ENCODE peak calls at places on chromosomes 16 and 17, in nine cellular contexts. P is activated CD8-positive, alpha-beta T cell treated with anti-CD3 and anti-CD28 coated beads for 36 hours; A is GM13976; V is HFFc6; G is left ventricle myocardium inferior; M is brain microvascular endothelial cell; I is ascending aorta; Z is A549; S is fibroblast of lung. C is an unnamed sample.

GRCh38 chr17:75508122-75508719 is 7.1 kb downstream of the CASKIN2 start:
- DNase-seq in P (no peak), A (no peak), V (no peak), G (no peak), M (no peak), I (no peak), Z (no peak), S (no peak), C (no peak)

GRCh38 chr17:1686086-1686485 is 1.4 kb upstream of the PRPF8 start:
- DNase-seq in P (no peak), A (no peak), V (no peak), G (no peak), M (no peak), I (no peak), Z (no peak), S (no peak), C (no peak)

GRCh38 chr17:82384051-82384729 is 12.6 kb downstream of the UTS2R start:
- DNase-seq in P (no peak), A (no peak), V (no peak), G (no peak), M (no peak), I (no peak), Z (no peak), S (no peak), C (no peak)

GRCh38 chr17:81931557-81932332 is 4.2 kb upstream of the MAFG start:
- DNase-seq in P (no peak), A (no peak), V (no peak), G (no peak), M (no peak), I (no peak), Z (no peak), S (no peak), C (no peak)

GRCh38 chr16:20774703-20775362 is 11.0 kb downstream of the ACSM3 start:
- DNase-seq in P (peak), A (peak), V (peak), G (peak), M (peak), I (no peak), Z (peak), S (peak), C (no peak)

GRCh38 chr17:45855691-45856315 is 11.1 kb downstream of the SPPL2C start:
- DNase-seq in P (no peak), A (no peak), V (peak), G (no peak), M (no peak), I (no peak), Z (no peak), S (no peak), C (no peak)

GRCh38 chr16:66751135-66751991 is at the start of gene DYNC1LI2:
- DNase-seq in P (peak), A (peak), V (peak), G (peak), M (peak), I (peak), Z (peak), S (peak), C (peak)

GRCh38 chr16:19429271-19429670 is 11.6 kb downstream of the TMC5 start:
- DNase-seq in P (no peak), A (no peak), V (no peak), G (no peak), M (no peak), I (no peak), Z (no peak), S (no peak), C (no peak)

GRCh38 chr17:47762733-47763132 is 29.7 kb downstream of the TBX21 start:
- DNase-seq in P (no peak), A (no peak), V (no peak), G (no peak), M (no peak), I (no peak), Z (no peak), S (no peak), C (peak)
- TF ChIP-seq CTCF in P (no peak), A (no peak), V (no peak), G (no peak), M (no peak), I (no peak), Z (no peak), S (no peak), C (no peak)

GRCh38 chr16:715448-716249 is 731 bp downstream of the METRN start:
- DNase-seq in P (no peak), A (peak), V (no peak), G (no peak), M (no peak), I (no peak), Z (no peak), S (peak), C (no peak)
- TF ChIP-seq CTCF in P (peak), A (peak), V (peak), G (no peak), M (no peak), I (no peak), Z (peak), S (no peak), C (peak)

GRCh38 chr17:40443196-40443987 is at the start of gene IGFBP4:
- DNase-seq in P (peak), A (peak), V (peak), G (peak), M (no peak), I (peak), Z (peak), S (peak), C (peak)
- TF ChIP-seq CTCF in P (peak), A (peak), V (peak), G (peak), M (peak), I (no peak), Z (peak), S (peak), C (peak)

GRCh38 chr16:69559164-69559563 is 6.6 kb upstream of the NFAT5 start:
- DNase-seq in P (no peak), A (no peak), V (no peak), G (no peak), M (no peak), I (no peak), Z (no peak), S (no peak), C (no peak)
- TF ChIP-seq CTCF in P (no peak), A (no peak), V (no peak), G (no peak), M (no peak), I (no peak), Z (no peak), S (no peak), C (no peak)

DNA sequence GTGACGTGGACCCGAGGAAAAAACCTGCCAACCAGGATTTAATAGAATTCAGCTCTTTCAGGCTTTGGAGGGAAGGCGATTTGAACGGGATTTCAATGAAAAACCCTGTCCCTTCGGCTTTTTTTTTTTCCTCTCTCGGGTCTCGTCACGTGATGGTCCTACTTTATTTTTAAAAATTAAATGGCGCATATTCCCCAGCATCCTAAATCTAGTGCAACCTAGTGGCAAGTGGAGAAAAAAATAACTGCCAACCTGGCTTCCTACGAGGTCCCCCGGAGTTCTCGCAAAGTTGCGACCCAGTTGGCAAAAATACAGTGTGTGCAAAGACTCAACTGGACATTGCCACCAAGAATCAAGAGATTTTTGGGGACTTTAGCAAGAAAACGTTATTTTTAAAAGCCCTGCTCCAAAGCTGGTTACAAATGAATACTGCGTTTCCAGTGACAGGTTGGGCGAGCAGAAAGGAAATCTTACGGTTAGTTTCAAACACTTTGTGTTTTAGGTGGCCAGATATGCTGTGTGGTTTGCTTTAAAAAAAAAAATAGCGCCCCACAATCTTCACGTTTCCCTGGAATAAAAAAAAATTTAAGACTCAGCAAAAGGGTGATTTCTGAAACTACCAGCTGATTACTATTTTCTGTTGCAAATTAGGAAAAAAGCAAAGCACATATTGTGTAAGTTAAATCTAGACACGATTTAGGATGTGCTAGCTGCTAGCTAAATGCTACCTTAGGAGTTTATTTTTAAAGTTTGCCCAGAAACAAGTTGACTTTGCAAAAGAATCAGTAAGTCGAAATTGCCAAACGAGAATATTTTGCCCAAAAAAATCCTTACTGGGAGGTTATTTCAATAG is 725 bp upstream of the MARF1 start:
- DNase-seq in P (peak), A (no peak), V (peak), G (no peak), M (peak), I (peak), Z (peak), S (peak), C (no peak)
- TF ChIP-seq CTCF in P (peak), A (peak), V (peak), G (peak), M (peak), I (no peak), Z (peak), S (peak), C (peak)

DNA sequence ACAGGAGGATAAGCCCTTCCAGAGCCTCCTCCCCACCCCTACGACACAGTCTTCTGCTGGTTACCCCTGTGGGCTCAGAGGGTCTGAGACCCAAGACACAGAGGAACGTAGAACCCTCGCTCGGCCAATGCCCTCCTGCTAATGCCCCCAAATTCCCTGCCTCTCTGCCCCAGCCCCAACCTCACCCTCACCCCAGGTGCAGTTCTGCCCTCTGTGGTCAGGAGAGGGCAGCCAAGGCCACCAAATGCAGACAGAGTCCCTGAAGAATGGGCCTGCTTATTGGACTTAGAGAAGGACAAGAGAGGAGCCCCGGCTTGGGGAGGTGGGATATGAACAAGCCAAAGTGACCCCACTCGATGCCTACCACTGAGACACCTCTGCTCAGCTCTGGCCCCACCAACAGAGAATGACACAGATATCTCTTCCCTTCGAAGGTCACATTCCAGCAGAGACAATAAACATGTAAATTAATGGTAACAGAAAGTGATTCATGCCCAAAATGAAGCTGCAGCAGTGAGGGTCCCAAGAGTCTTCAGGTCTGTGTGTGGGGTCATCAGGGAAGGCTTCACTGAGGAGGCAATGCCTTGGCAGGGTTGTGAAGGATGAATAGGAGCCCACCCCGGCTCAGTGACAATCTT is 80.9 kb upstream of the CCL1 start:
- DNase-seq in P (peak), A (peak), V (no peak), G (peak), M (no peak), I (no peak), Z (peak), S (no peak), C (no peak)
- TF ChIP-seq CTCF in P (peak), A (peak), V (peak), G (peak), M (no peak), I (no peak), Z (peak), S (no peak), C (peak)

C was measured in osteocyte.